ENCODE peak calls at places on chromosomes 7 and 10, in nine cellular contexts. O is tibial nerve; U is H4; I is foreskin melanocyte; F is activated T-cell treated with anti-CD3 and anti-CD28 coated beads, Interleukin-2, amount 50 U/mL, for 72 hours; B is body of pancreas; T is Jurkat, Clone E6-1; V is T-helper 17 cell; Q is osteocyte. L is an unnamed sample.

GRCh38 chr7:30173058-30173897 is 38.5 kb downstream of the MTURN start:
- DNase-seq in O (no peak), U (peak), I (peak), F (no peak), B (peak), T (peak), V (no peak), Q (peak), L (no peak)

GRCh38 chr7:127938588-127938987 is 92.6 kb downstream of the LRRC4 start:
- DNase-seq in O (no peak), U (no peak), I (peak), F (no peak), B (no peak), T (no peak), V (no peak), Q (no peak), L (no peak)

GRCh38 chr7:130912910-130913720 is 179.1 kb upstream of the KLF14 start:
- DNase-seq in O (peak), U (peak), I (peak), F (peak), B (peak), T (peak), V (peak), Q (peak), L (no peak)

GRCh38 chr7:128989961-128990360 is 52.2 kb downstream of the IRF5 start:
- DNase-seq in O (no peak), U (no peak), I (no peak), F (no peak), B (no peak), T (no peak), V (no peak), Q (no peak), L (no peak)

GRCh38 chr10:58513189-58514101 is 773 bp downstream of the BICC1 start:
- DNase-seq in O (peak), U (peak), I (peak), F (no peak), B (peak), T (no peak), V (no peak), Q (peak), L (peak)

GRCh38 chr7:27605689-27606269 is 56.9 kb downstream of the HIBADH start:
- DNase-seq in O (peak), U (peak), I (no peak), F (no peak), B (no peak), T (peak), V (no peak), Q (no peak), L (no peak)

GRCh38 chr7:50119815-50120637 is 27.0 kb upstream of the ZPBP start:
- DNase-seq in O (no peak), U (peak), I (no peak), F (peak), B (no peak), T (peak), V (no peak), Q (no peak), L (no peak)

GRCh38 chr7:101352920-101353308 is 9.8 kb upstream of the COL26A1 start:
- DNase-seq in O (no peak), U (no peak), I (no peak), F (no peak), B (no peak), T (no peak), V (no peak), Q (no peak), L (no peak)

GRCh38 chr10:125060851-125061556 is 99.4 kb downstream of the CTBP2 start:
- DNase-seq in O (peak), U (peak), I (peak), F (peak), B (peak), T (peak), V (no peak), Q (peak), L (peak)

GRCh38 chr10:118922226-118922625 is 107.3 kb upstream of the NANOS1 start:
- DNase-seq in O (peak), U (no peak), I (no peak), F (no peak), B (no peak), T (no peak), V (no peak), Q (peak), L (peak)

GRCh38 chr7:123096434-123096833 is 100.9 kb upstream of the TAS2R16 start:
- DNase-seq in O (no peak), U (no peak), I (no peak), F (no peak), B (no peak), T (no peak), V (no peak), Q (no peak), L (no peak)

GRCh38 chr7:2728309-2729042 is 40.5 kb downstream of the AMZ1 start:
- DNase-seq in O (no peak), U (no peak), I (no peak), F (no peak), B (no peak), T (no peak), V (no peak), Q (no peak), L (no peak)

GRCh38 chr10:130954326-130954905 is 357.1 kb downstream of the TCERG1L start:
- DNase-seq in O (no peak), U (no peak), I (no peak), F (no peak), B (no peak), T (no peak), V (no peak), Q (no peak), L (no peak)

L was measured in esophagus muscularis mucosa.